ENCODE peak calls at places on chromosomes 11 and 22, in eight cellular contexts. R, S, N, J, U, V, E and C are unnamed samples.

GRCh38 chr11:60710482-60710881 is 11.1 kb downstream of the MS4A8 start:
- ATAC-seq in U (no peak), S (no peak), V (peak), R (no peak), N (peak), E (peak), J (peak), C (no peak)

GRCh38 chr11:77029829-77030228 is 4.4 kb upstream of the B3GNT6 start:
- ATAC-seq in E (no peak), U (peak), J (no peak), N (no peak), V (no peak), S (no peak), R (no peak), C (no peak)

GRCh38 chr22:36086170-36086490 is 57.5 kb upstream of the RBFOX2 start:
- ATAC-seq in R (no peak), N (peak), J (no peak), U (no peak), V (peak), E (peak), S (no peak), C (no peak)

GRCh38 chr11:31940396-31941037 is 129.4 kb upstream of the PAX6 start:
- ATAC-seq in U (no peak), J (no peak), N (no peak), V (no peak), E (no peak), R (no peak), S (no peak), C (no peak)

GRCh38 chr11:32485733-32486132 is 50.4 kb upstream of the WT1 start:
- ATAC-seq in S (no peak), E (no peak), R (no peak), J (no peak), U (no peak), V (no peak), N (no peak), C (no peak)

GRCh38 chr11:71342116-71342515 is 89.7 kb upstream of the SHANK2 start:
- ATAC-seq in V (no peak), R (no peak), E (no peak), J (no peak), U (no peak), N (no peak), S (no peak), C (no peak)

GRCh38 chr11:77095551-77096490 is 6.8 kb upstream of the OMP start:
- ATAC-seq in R (peak), E (no peak), V (no peak), U (no peak), J (peak), S (no peak), N (no peak), C (no peak)

GRCh38 chr11:15194671-15195415 is 80.1 kb downstream of the INSC start:
- ATAC-seq in V (no peak), S (no peak), J (peak), U (peak), R (no peak), N (no peak), E (no peak), C (no peak)

GRCh38 chr11:119470316-119471266 is 47.6 kb upstream of the THY1 start:
- ATAC-seq in E (no peak), N (no peak), J (no peak), S (no peak), U (no peak), V (no peak), R (peak), C (peak)

GRCh38 chr11:61756452-61757212 is 4.2 kb downstream of the MYRF start:
- ATAC-seq in R (no peak), S (peak), J (peak), U (no peak), V (no peak), N (peak), E (peak), C (no peak)

GRCh38 chr11:10973416-10973815 is 115.6 kb upstream of the ZBED5 start:
- ATAC-seq in N (no peak), R (peak), U (no peak), E (no peak), V (no peak), J (no peak), S (no peak), C (no peak)

GRCh38 chr11:128563942-128564641 is 23.3 kb downstream of the ETS1 start:
- ATAC-seq in U (no peak), J (no peak), N (no peak), V (no peak), S (peak), E (no peak), R (no peak), C (no peak)

GRCh38 chr22:48753381-48753730 is 1074.3 kb downstream of the BRD1 start:
- ATAC-seq in E (no peak), N (no peak), S (no peak), R (no peak), U (no peak), V (no peak), J (no peak), C (no peak)

GRCh38 chr11:3375552-3375951 is 3.4 kb downstream of the ZNF195 start:
- ATAC-seq in J (no peak), R (no peak), V (no peak), U (no peak), E (no peak), N (no peak), S (no peak), C (no peak)

GRCh38 chr11:47375546-47376085 is 2.7 kb downstream of the SPI1 start:
- ATAC-seq in E (no peak), R (no peak), N (no peak), S (no peak), V (no peak), U (no peak), J (no peak), C (no peak)

GRCh38 chr11:68345776-68346728 is 33.7 kb downstream of the LRP5 start:
- ATAC-seq in U (no peak), R (no peak), J (no peak), S (no peak), N (no peak), E (no peak), V (no peak), C (peak)

GRCh38 chr11:111623527-111624030 is 21.3 kb downstream of the SIK2 start:
- ATAC-seq in V (no peak), E (peak), S (peak), U (no peak), R (no peak), J (peak), N (no peak), C (no peak)

GRCh38 chr11:131186629-131187075 is 183.8 kb upstream of the NTM start:
- ATAC-seq in J (peak), N (no peak), E (no peak), V (peak), S (peak), U (no peak), R (no peak), C (no peak)

GRCh38 chr11:116931206-116931953 is 94.0 kb upstream of the APOA1 start:
- ATAC-seq in R (peak), N (no peak), U (no peak), J (no peak), S (no peak), V (peak), E (peak), C (peak)

GRCh38 chr11:106379265-106379664 is 301.8 kb downstream of the AASDHPPT start:
- ATAC-seq in J (no peak), V (no peak), S (peak), R (no peak), N (no peak), U (no peak), E (no peak), C (no peak)

GRCh38 chr11:62602141-62603071 is 741 bp upstream of the MTA2 start:
- ATAC-seq in J (peak), N (peak), S (no peak), U (peak), R (peak), V (peak), E (peak), C (peak)

GRCh38 chr22:49621601-49622210 is 206.0 kb downstream of the BRD1 start:
- ATAC-seq in J (no peak), S (no peak), N (no peak), V (no peak), U (no peak), R (no peak), E (no peak), C (no peak)

GRCh38 chr11:62923634-62924411 is 2.7 kb upstream of the CHRM1 start:
- ATAC-seq in S (peak), R (no peak), N (no peak), V (no peak), J (no peak), E (peak), U (no peak), C (no peak)

GRCh38 chr11:47924184-47924671 is 56.1 kb upstream of the PTPRJ start:
- ATAC-seq in V (peak), N (peak), U (peak), J (peak), R (peak), E (peak), S (no peak), C (no peak)

GRCh38 chr11:15775051-15775541 is 581.2 kb downstream of the SOX6 start:
- ATAC-seq in V (no peak), S (peak), J (no peak), R (peak), U (no peak), N (no peak), E (no peak), C (no peak)

GRCh38 chr11:38365274-38365673 is 1767.2 kb upstream of the RAG2 start:
- ATAC-seq in S (no peak), R (no peak), V (no peak), U (no peak), E (no peak), N (no peak), J (no peak), C (no peak)
- TF ChIP-seq POLR2AphosphoS5 in S (no peak), R (no peak), V (no peak), U (no peak), E (no peak), N (no peak), J (no peak), C (no peak)

DNA sequence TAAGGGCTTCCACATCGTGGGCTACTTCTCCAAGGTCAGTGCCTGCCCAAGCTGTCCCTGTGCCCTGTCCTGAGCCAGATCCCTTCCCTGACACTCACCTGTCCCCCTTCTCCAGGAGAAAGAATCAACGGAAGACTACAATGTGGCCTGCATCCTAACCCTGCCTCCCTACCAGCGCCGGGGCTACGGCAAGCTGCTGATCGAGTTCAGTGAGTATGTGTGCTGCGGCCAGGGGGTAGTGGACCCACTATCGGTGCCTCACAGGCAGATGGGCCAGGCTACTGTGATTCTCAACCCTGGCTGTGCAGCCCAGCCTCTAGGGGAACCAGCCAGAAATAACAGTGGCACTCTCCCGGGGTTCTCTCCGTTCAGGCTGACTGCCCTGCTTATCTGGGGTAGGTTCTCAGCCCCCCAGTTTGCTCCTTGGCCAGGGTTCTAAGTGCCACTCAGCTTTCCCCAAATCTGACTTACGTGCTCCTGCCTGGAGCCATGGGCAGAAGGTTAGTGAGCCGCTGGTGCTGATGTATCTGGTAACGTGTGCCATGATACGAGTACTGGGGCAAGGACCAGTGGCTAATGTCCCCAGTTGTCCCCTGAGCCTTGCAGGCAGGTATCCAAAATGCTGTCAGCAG is 3.7 kb downstream of the RNASEH2C start:
- ATAC-seq in N (no peak), E (no peak), J (no peak), R (no peak), S (no peak), U (no peak), V (no peak), C (no peak)
- TF ChIP-seq POLR2AphosphoS5 in N (no peak), E (no peak), J (peak), R (no peak), S (no peak), U (no peak), V (no peak), C (no peak)

GRCh38 chr11:66002648-66003225 is 434 bp downstream of the BANF1 start:
- ATAC-seq in S (peak), J (peak), R (peak), V (no peak), N (peak), E (peak), U (peak), C (peak)

GRCh38 chr11:66001941-66002647 is at the start of the genes BANF1 and EIF1AD:
- ATAC-seq in N (peak), E (peak), R (peak), V (peak), U (peak), S (peak), J (peak), C (peak)

GRCh38 chr11:65992056-65992455 is 9.9 kb downstream of the EIF1AD start:
- ATAC-seq in R (no peak), S (no peak), U (no peak), E (no peak), V (no peak), J (no peak), N (no peak), C (no peak)

GRCh38 chr11:65997286-65997685 is 4.7 kb downstream of the EIF1AD start:
- ATAC-seq in U (no peak), V (no peak), J (no peak), E (no peak), R (no peak), N (no peak), S (no peak), C (no peak)
- TF ChIP-seq POLR2AphosphoS5 in U (no peak), V (no peak), J (no peak), E (no peak), R (no peak), N (no peak), S (no peak), C (no peak)

GRCh38 chr22:20180245-20180630 is 29.4 kb upstream of the CCDC188 start:
- ATAC-seq in V (peak), N (peak), E (peak), S (peak), J (peak), U (no peak), R (no peak), C (no peak)

GRCh38 chr22:20179455-20180244 is 28.8 kb upstream of the CCDC188 start:
- ATAC-seq in U (no peak), E (no peak), N (no peak), J (no peak), R (no peak), V (no peak), S (no peak), C (no peak)

GRCh38 chr22:20178075-20178921 is 27.4 kb upstream of the CCDC188 start:
- ATAC-seq in E (no peak), R (no peak), S (no peak), N (no peak), U (no peak), J (no peak), V (no peak), C (no peak)

GRCh38 chr22:20177217-20177911 is 26.5 kb upstream of the CCDC188 start:
- ATAC-seq in U (no peak), J (no peak), R (no peak), E (no peak), V (no peak), N (no peak), S (no peak), C (no peak)

DNA sequence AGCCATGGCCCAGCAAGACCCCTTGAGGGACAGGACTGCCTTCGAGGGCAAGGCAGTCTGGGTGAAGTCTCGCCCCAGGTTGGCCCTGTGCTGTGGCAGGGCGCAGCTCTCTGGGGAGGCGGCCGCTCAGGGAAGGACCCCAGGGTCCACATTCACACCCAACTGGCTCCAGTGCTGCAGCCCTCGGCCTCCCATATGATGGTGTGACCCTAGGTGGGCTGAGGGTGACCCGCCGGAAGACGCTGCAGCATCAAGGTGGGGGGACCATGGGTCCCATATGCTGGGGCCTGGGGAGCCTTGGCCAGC is 28.0 kb upstream of the CCDC188 start:
- ATAC-seq in E (no peak), U (no peak), V (no peak), S (no peak), N (no peak), J (no peak), R (no peak), C (no peak)
- TF ChIP-seq POLR2AphosphoS5 in E (no peak), U (no peak), V (no peak), S (no peak), N (no peak), J (no peak), R (no peak), C (no peak)

DNA sequence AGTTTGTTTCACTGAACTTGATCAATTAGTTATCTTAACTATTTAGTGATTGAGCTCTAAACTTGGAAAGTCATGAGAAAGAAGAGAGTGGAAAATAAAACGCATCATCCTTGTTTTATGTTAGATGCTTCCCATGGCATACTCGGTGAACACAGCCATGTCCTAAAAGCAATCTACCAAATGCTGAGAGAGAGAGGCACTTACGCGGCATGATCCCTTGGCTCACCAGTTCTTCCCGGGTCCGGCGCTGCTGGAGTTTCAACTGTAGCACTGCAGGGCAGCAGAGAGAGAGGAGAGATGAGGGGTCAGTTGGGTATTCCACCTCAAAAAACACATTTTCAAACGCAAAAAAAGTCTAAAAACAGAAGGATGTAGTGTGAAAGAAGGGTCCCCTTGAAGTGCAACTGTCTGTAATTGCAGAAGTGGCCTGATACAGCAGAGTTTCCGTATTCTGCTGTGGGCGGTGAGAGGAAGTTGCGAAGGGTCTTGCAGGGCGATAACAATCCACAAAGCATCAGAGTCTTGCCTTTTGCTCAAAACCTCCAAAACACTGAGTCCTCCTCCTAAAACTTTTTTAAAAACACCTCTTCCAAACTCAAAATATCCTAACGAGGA is 92.7 kb downstream of the SGSM3 start:
- ATAC-seq in U (no peak), J (no peak), S (peak), R (peak), V (no peak), N (no peak), E (peak), C (no peak)
- TF ChIP-seq POLR2AphosphoS5 in U (no peak), J (no peak), S (peak), R (no peak), V (no peak), N (no peak), E (no peak), C (no peak)

GRCh38 chr11:86710936-86711335 is 38.5 kb upstream of the ME3 start:
- ATAC-seq in E (no peak), R (no peak), N (no peak), J (no peak), U (no peak), V (no peak), S (no peak), C (no peak)
- TF ChIP-seq POLR2AphosphoS5 in E (no peak), R (no peak), N (no peak), J (no peak), U (no peak), V (no peak), S (no peak), C (no peak)

GRCh38 chr11:67262731-67263675 is 3.3 kb upstream of the GRK2 start:
- ATAC-seq in R (peak), V (peak), J (peak), N (peak), U (peak), E (peak), S (peak), C (peak)
- TF ChIP-seq POLR2AphosphoS5 in R (peak), V (no peak), J (no peak), N (peak), U (no peak), E (no peak), S (no peak), C (no peak)

DNA sequence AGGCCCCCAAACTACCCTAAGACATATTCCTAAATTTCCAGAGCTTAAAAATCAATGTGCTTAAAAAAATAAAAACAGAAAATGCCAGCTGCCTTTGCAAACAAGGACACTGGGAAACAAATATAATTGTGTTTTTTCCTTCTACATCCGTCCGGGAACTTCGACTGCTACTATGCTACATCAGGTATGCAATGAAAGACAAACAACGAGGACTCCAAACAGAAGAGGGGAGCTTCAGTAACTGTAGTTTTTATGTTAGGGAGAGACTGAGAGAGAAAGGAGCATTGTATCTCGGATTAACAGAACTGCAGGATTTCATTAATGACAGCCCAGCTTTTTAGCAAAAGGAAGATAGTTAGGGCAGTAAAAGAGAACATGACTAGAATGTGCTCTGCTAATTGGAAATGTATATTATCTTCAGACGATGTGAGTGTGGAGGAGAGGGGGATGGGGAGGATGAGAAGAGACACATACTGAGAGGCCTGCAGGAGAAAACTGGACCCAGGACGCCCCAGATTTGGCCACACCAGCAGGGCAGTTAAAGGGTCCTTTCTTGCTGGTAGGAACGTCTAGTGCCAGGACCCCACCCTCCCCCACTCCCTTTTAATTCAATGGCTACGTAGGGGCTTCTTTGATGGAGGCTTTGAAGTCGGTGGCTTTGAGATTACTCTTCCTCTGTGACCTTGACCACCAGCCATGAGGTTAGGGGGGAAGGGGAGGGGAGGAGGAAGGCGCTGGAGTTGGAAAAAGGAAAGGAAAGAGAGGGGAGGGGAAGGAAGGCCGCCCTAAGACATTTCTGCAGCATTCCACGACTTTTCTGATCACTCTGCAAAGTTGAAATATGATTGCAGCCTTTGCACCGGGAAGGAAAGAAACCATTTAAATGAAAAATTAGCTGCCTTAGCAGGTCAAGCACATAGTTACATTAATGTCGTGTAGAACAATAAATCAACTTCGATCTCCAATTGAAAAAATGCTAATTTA is 187.1 kb downstream of the BLID start:
- ATAC-seq in N (no peak), J (peak), S (no peak), R (no peak), U (no peak), V (peak), E (no peak), C (no peak)
- TF ChIP-seq POLR2AphosphoS5 in N (no peak), J (no peak), S (no peak), R (no peak), U (no peak), V (no peak), E (no peak), C (no peak)